ENCODE peak calls at places on chromosome 15, in ten cellular contexts. K, U, R, X, H, D, Z, M, L and Y are unnamed samples.

GRCh38 chr15:48940508-48940907 is 23.2 kb downstream of the SHC4 start:
- DNase-seq in L (no peak), K (no peak), Z (peak; percentile 94), D (peak; percentile 100), X (no peak), U (no peak), M (no peak), H (peak; percentile 94), R (peak; percentile 62), Y (no peak)

GRCh38 chr15:98174286-98174685 is 213.8 kb downstream of the ARRDC4 start:
- DNase-seq in U (no peak), L (no peak), D (no peak), X (no peak), H (no peak), K (no peak), M (no peak), R (no peak), Z (no peak), Y (no peak)

GRCh38 chr15:70669006-70669602 is 94.3 kb downstream of the UACA start:
- DNase-seq in L (no peak), H (no peak), R (peak; percentile 41), D (no peak), K (no peak), X (no peak), U (no peak), Z (no peak), M (no peak), Y (no peak)

GRCh38 chr15:59691194-59691805 is 2.2 kb upstream of the BNIP2 start:
- DNase-seq in R (peak; percentile 42), M (peak; percentile 35), Z (peak; percentile 77), X (peak; percentile 29), H (no peak), K (no peak), L (no peak), D (peak; percentile 58), U (peak; percentile 78), Y (no peak)

GRCh38 chr15:64740361-64741170 is 34.8 kb downstream of the RBPMS2 start:
- DNase-seq in U (no peak), M (no peak), L (peak; percentile 62), D (peak; percentile 77), R (peak; percentile 50), X (peak; percentile 72), K (no peak), Z (peak; percentile 80), H (no peak), Y (no peak)

GRCh38 chr15:75578206-75578947 is 738 bp downstream of the PTPN9 start:
- DNase-seq in H (no peak), Z (no peak), U (peak; percentile 11), L (peak; percentile 29), K (no peak), M (peak; percentile 52), D (no peak), R (peak; percentile 78), X (peak; percentile 34), Y (no peak)

GRCh38 chr15:57323806-57324589 is 52.3 kb upstream of the CGNL1 start:
- DNase-seq in D (peak; percentile 60), X (no peak), H (no peak), Z (no peak), L (peak; percentile 61), R (peak; percentile 66), K (no peak), U (no peak), M (no peak), Y (no peak)

GRCh38 chr15:79965836-79966630 is 5.0 kb downstream of the BCL2A1 start:
- DNase-seq in K (no peak), R (no peak), U (no peak), X (no peak), D (peak; percentile 59), M (no peak), Z (no peak), H (no peak), L (no peak), Y (no peak)

GRCh38 chr15:85316244-85316934 is 64.0 kb upstream of the AKAP13 start:
- DNase-seq in D (peak; percentile 53), X (no peak), R (no peak), Z (no peak), L (no peak), U (no peak), M (peak; percentile 25), H (peak; percentile 71), K (no peak), Y (no peak)

GRCh38 chr15:85314139-85314538 is 66.3 kb upstream of the AKAP13 start:
- DNase-seq in D (peak; percentile 30), U (no peak), X (no peak), H (no peak), M (no peak), L (no peak), R (no peak), K (no peak), Z (no peak), Y (no peak)

GRCh38 chr15:85318732-85319076 is 61.7 kb upstream of the AKAP13 start:
- DNase-seq in K (no peak), H (no peak), Z (no peak), X (no peak), M (no peak), D (no peak), U (no peak), L (no peak), R (no peak), Y (no peak)

GRCh38 chr15:85314653-85315052 is 65.8 kb upstream of the AKAP13 start:
- DNase-seq in Z (no peak), K (no peak), D (peak; percentile 73), R (no peak), U (no peak), X (no peak), H (no peak), L (no peak), M (no peak), Y (no peak)

GRCh38 chr15:85318048-85318731 is 62.2 kb upstream of the AKAP13 start:
- DNase-seq in M (no peak), Z (peak; percentile 88), D (peak; percentile 98), X (no peak), R (peak; percentile 63), H (peak; percentile 85), U (peak; percentile 74), K (no peak), L (no peak), Y (no peak)
- TF ChIP-seq CTCF in M (no peak), Z (peak; percentile 18), D (peak; percentile 28), X (no peak), R (no peak), H (peak; percentile 1), U (peak; percentile 16), K (no peak), L (no peak), Y (no peak)

GRCh38 chr15:78440375-78441373 is 2.7 kb downstream of the IREB2 start:
- DNase-seq in D (no peak), K (no peak), Z (no peak), R (no peak), L (no peak), H (no peak), X (no peak), M (no peak), U (no peak), Y (no peak)

GRCh38 chr15:78434134-78434533 is 3.9 kb upstream of the IREB2 start:
- DNase-seq in K (no peak), Z (no peak), X (no peak), R (no peak), D (no peak), U (no peak), M (no peak), L (no peak), H (no peak), Y (no peak)

GRCh38 chr15:78437107-78437761 is 782 bp upstream of the IREB2 start:
- DNase-seq in R (no peak), U (no peak), X (no peak), D (peak; percentile 20), M (no peak), L (no peak), H (no peak), Z (no peak), K (no peak), Y (no peak)

GRCh38 chr15:78437762-78438594 is at the start of gene IREB2:
- DNase-seq in Z (peak; percentile 99), M (peak; percentile 99), L (peak; percentile 97), R (peak; percentile 97), X (peak; percentile 98), H (peak; percentile 92), K (peak; percentile 96), D (peak; percentile 98), U (peak; percentile 100), Y (peak; percentile 98)

GRCh38 chr15:78438595-78439285 is 724 bp downstream of the IREB2 start:
- DNase-seq in X (no peak), Z (peak; percentile 19), R (peak; percentile 39), H (no peak), K (no peak), M (peak; percentile 61), U (peak; percentile 59), D (no peak), L (no peak), Y (no peak)
- TF ChIP-seq CTCF in X (peak; percentile 6), Z (peak; percentile 34), R (no peak), H (peak; percentile 46), K (no peak), M (peak; percentile 44), U (peak; percentile 29), D (peak; percentile 28), L (no peak), Y (no peak)

DNA sequence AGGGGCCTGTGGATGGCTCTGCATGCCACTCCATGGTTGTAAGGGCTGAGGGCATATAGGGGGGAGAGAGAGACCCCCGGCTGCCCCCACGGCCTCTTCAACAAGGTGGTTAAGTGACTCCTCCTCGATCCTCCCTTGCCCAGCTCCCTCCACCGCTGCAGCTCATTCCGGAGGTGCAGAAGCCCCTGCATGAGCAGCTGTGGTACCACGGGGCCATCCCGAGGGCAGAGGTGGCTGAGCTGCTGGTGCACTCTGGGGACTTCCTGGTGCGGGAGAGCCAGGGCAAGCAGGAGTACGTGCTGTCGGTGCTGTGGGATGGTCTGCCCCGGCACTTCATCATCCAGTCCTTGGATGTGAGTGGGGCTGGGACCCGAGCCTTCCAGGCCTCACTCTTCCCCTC is 6.5 kb downstream of the FES start:
- DNase-seq in D (no peak), H (no peak), Z (no peak), U (no peak), K (no peak), L (no peak), M (no peak), X (no peak), R (no peak), Y (peak; percentile 56)
- TF ChIP-seq CTCF in D (no peak), H (no peak), Z (no peak), U (no peak), K (no peak), L (no peak), M (no peak), X (no peak), R (no peak), Y (no peak)

DNA sequence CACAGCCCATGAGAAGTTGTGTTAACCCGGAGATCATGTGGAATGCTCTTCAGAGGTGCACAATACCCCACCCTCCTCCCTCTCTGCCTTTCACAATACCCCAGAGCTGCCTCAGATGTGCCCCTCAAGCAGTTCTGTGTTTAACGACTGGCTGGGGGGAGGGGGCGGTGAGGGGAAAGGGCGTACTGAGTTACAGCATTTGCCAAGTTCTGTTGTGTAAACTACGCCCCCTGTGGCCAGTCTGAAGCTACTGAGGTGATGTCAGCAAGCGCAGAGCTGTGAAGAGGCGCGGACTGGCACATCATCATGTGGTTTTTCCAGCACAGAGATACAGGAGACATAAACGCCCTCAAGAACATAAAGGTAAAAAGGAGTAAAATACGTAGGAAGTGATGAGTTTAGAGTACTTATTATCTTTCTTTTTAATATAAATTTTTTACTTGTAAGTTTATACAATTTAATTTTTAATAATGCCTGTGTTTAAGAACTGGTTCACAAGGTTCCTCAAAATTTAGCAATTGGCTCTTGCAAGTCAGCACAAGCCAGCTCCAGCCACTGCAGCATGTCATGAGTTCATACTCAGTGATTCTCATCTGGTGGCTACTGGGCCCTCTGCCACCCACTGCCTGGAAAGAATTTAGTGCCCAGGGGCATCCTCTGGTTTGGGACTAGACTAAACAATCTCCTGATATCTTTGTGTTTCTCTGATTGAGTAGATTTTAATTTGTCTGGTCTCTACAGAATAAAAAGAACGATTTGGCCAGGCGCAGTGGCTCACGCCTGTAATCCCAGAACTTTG is 1.7 kb downstream of the EPB42 start:
- DNase-seq in D (peak; percentile 18), K (no peak), M (peak; percentile 48), R (no peak), U (peak; percentile 6), X (no peak), Z (peak; percentile 19), H (no peak), L (no peak), Y (no peak)
- TF ChIP-seq CTCF in D (peak; percentile 33), K (no peak), M (peak; percentile 38), R (no peak), U (peak; percentile 19), X (no peak), Z (peak; percentile 20), H (peak; percentile 40), L (no peak), Y (no peak)